ENCODE peak calls at places on chromosomes 12 and 14, in seven cellular contexts. T is neuronal stem cell; Y is H7; G is pancreas; V is prostate gland; E is effector memory CD4-positive, alpha-beta T cell; C is RWPE2. X is an unnamed sample.

GRCh38 chr12:63354919-63355318 is 203.9 kb upstream of the AVPR1A start:
- DNase-seq in G (no peak), V (no peak), E (no peak), Y (no peak), C (no peak), T (no peak), X (no peak)

GRCh38 chr12:25623816-25624215 is 70.7 kb upstream of the LMNTD1 start:
- DNase-seq in G (no peak), E (no peak), C (no peak), Y (no peak), T (no peak), V (no peak), X (no peak)

GRCh38 chr12:8033153-8034044 is 883 bp downstream of the FOXJ2 start:
- DNase-seq in G (no peak), T (peak), V (peak), C (no peak), E (peak), Y (peak), X (peak)

GRCh38 chr14:92400579-92401444 is 77.8 kb downstream of the SLC24A4 start:
- DNase-seq in V (no peak), E (no peak), Y (no peak), G (no peak), C (no peak), T (no peak), X (no peak)

GRCh38 chr12:91609283-91609682 is 426.7 kb upstream of the DCN start:
- DNase-seq in T (no peak), G (no peak), Y (no peak), C (no peak), V (no peak), E (no peak), X (no peak)

GRCh38 chr14:31070431-31070830 is 44.3 kb upstream of the STRN3 start:
- DNase-seq in V (no peak), T (no peak), E (no peak), C (no peak), G (no peak), Y (no peak), X (no peak)

GRCh38 chr12:24133385-24133784 is 183.9 kb upstream of the SOX5 start:
- DNase-seq in Y (peak), V (no peak), C (no peak), G (no peak), E (no peak), T (peak), X (no peak)

GRCh38 chr12:95836185-95836609 is 22.6 kb upstream of the SNRPF start:
- DNase-seq in E (no peak), T (no peak), G (no peak), C (no peak), Y (no peak), V (no peak), X (no peak)

GRCh38 chr14:92362781-92363235 is 39.8 kb downstream of the SLC24A4 start:
- DNase-seq in G (no peak), E (no peak), V (no peak), Y (no peak), T (no peak), C (no peak), X (no peak)

DNA sequence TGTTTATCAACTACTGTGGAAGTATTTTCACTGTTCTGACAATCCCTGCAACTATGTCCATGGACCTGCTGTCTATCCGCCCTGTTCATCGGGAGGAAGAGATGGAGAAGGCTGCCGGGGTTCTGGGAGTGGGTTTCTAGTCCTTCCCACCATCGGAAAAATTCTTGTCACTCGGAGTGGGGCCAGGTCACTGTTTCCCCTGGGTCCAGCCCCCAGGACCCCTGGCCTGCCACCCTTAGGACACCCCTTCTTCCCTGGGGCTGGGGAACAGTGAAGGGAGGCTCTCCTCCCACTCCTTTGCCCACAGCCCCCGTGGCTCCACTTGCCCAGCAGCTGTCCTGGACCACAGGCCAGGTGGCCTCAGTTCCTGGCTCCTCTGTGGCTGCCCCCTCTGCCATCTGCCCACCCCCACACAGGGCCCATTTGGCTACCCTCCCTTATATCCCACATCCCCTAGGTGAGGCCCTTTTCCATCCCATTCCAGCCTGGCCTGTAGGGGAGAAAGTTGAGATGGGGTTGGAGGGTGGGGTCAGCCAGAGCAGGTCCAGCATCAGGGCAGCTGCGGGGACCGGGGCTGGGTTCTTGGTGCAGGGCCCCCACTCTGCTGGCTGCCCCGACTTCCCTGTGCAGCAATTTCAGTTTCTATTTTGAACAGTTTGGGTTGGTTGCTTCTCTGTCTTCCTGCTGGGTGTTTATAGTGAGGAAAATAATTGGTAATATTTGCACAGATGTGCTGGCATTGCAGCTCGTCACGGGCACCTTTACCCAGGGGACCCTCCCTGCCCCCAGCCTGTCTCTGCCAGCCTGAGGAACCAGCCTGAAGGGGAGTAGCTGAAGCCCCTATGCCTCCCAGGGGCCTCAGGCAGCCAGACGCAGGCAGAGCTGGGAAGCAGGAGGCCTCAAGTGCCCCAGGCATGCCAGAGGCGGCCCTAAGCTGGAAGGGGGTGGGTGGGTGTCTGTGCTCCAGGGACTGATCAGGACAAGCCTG is 23.5 kb downstream of the SYNDIG1L start:
- DNase-seq in T (no peak), V (no peak), G (no peak), E (no peak), C (peak), Y (peak), X (no peak)
- H3K4me3 ChIP-seq in T (no peak), V (no peak), G (no peak), E (no peak), C (no peak), Y (no peak), X (no peak)

GRCh38 chr14:61812347-61813100 is 50.3 kb downstream of the SNAPC1 start:
- DNase-seq in V (no peak), Y (peak), C (no peak), G (peak), T (peak), E (no peak), X (no peak)
- H3K4me3 ChIP-seq in V (peak), Y (peak), C (peak), G (peak), T (peak), E (peak), X (no peak)

GRCh38 chr14:98951031-98951430 is 321.0 kb downstream of the BCL11B start:
- DNase-seq in G (no peak), Y (peak), V (no peak), C (peak), E (no peak), T (no peak), X (no peak)

GRCh38 chr14:98949506-98950135 is 322.4 kb downstream of the BCL11B start:
- DNase-seq in V (no peak), Y (peak), T (no peak), C (peak), G (no peak), E (no peak), X (no peak)

GRCh38 chr14:98950356-98950895 is 321.6 kb downstream of the BCL11B start:
- DNase-seq in C (peak), T (no peak), V (no peak), Y (no peak), G (no peak), E (no peak), X (no peak)

GRCh38 chr14:98952595-98953325 is 319.2 kb downstream of the BCL11B start:
- DNase-seq in G (no peak), Y (no peak), V (no peak), T (no peak), E (no peak), C (peak), X (no peak)

DNA sequence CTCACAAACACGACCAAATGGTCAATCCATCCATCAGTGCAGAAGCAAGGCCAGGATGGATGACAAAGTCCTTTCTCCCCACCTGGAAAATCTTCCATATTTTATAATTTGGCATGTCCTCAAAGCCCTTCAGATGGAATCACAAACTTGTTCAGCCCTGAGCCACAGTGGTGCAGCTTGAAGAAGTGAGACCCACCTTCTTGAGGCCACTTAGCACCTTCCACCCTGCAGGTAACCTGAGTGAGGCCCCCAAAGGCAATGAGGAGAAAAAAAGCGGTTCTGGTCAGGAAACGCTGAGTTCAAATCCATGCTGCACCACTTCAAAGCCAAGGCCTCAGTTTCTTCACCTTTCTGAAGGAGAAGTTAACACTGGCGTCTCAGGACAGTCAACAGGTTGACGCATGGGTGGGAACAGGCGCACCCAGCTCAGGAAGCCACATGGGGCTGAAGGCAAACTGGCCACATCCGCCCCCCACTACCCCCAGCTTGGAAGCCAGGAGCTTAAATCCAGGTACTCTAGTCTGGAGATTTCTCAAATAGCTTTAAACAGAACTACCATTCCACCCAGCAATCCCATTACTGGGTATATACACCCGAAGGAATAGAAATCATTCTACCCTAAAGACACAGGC is 320.4 kb downstream of the BCL11B start:
- DNase-seq in V (no peak), T (no peak), G (no peak), Y (no peak), C (peak), E (no peak), X (no peak)
- H3K4me3 ChIP-seq in V (no peak), T (no peak), G (no peak), Y (no peak), C (no peak), E (no peak), X (no peak)

DNA sequence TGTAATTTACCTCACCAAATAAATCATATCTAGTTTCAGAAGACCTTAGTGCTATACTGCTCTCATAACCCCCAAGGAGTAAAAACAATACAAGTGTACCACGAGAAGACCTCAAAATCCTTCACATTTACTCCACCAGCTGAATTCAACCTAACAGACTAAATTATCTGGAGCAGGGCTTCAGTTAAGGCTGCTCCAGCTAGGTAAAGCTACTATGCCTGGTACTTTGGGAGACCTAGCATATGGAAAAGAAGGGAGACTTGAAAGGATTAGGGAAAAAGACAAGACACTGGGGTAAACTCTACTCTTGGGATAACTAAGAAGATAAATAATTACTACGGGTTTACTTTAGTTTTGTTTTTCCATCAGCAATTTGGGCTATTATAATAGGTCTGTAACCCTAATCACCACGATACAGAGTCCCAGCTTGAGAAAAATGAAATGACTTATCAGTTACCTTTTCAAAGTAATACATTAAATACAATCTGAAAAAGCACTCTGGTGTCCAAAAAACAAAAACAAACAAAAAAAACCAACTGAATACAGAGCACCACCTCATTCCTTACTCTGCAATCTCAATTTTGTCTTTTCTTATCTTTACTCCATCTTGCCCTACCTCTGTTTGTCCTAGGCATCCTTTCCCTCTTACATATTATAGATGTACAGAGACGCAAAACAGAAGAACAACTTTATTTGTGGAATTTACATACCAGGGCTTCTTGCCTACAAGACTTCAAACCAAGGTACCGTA is 2.1 kb downstream of the EML5 start:
- DNase-seq in V (no peak), T (no peak), G (no peak), Y (no peak), C (no peak), E (no peak), X (no peak)
- H3K4me3 ChIP-seq in V (no peak), T (no peak), G (no peak), Y (no peak), C (no peak), E (no peak), X (no peak)

GRCh38 chr12:57864811-57865751 is 18.6 kb upstream of the CTDSP2 start:
- DNase-seq in G (peak), E (no peak), C (peak), V (peak), T (no peak), Y (peak), X (no peak)
- H3K4me3 ChIP-seq in G (peak), E (peak), C (peak), V (peak), T (no peak), Y (peak), X (peak)

DNA sequence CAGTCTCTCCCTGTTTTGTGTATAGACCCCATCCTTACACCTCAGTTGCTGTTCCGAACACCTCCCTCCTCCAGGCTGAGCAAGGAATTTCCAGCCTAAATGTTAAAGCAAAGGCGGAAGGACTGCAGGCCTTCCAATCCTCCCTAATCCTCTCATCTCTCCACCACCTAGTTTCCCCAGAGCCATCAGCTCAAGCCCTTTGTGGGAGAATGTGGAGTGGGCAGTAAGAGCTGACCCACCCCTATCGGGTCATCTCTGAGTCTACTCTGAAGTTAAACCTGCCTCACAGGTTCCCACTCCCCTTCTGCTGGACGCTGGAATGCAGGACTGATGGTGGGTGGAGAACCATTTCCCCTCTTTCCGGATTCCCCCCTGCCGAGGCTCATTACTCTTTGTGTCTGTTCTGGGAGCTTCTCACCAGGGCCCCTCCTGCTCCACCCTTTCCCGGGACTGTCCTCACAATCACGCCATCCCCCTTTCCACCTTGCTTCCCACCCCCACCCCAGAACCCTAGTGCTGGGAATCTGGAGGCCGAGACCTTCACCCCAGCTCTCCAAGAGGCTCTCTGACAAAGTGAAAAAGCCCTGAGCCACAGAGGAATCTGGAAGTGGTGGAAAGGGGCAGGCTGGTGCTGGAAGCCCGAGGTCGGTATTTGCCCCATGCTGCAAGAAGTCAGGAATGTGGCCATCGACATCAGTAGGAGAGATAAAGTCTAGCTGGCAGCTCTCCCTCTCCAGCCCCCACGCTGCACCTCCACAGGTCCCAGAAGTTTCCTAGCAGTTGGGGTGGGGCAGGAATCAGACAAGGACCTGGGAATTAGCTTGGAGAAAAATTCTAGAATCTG is 3.3 kb upstream of the KRT18 start:
- DNase-seq in V (no peak), Y (peak), C (no peak), T (no peak), E (no peak), G (no peak), X (no peak)
- H3K4me3 ChIP-seq in V (no peak), Y (no peak), C (no peak), T (no peak), E (no peak), G (no peak), X (no peak)

GRCh38 chr12:52278530-52278929 is 4.1 kb downstream of the KRT86 start:
- DNase-seq in G (no peak), V (no peak), Y (no peak), E (no peak), T (no peak), C (no peak), X (no peak)
- H3K4me3 ChIP-seq in G (no peak), V (no peak), Y (peak), E (no peak), T (no peak), C (no peak), X (no peak)

GRCh38 chr14:49860988-49861387 is 8.4 kb upstream of the NEMF start:
- DNase-seq in C (no peak), G (no peak), V (no peak), E (no peak), Y (no peak), T (no peak), X (no peak)
- H3K4me3 ChIP-seq in C (peak), G (peak), V (peak), E (no peak), Y (peak), T (peak), X (peak)

GRCh38 chr12:32891526-32891925 is 5.1 kb downstream of the PKP2 start:
- DNase-seq in T (no peak), V (no peak), G (no peak), C (no peak), Y (no peak), E (no peak), X (no peak)
- H3K4me3 ChIP-seq in T (no peak), V (no peak), G (no peak), C (peak), Y (no peak), E (no peak), X (no peak)

DNA sequence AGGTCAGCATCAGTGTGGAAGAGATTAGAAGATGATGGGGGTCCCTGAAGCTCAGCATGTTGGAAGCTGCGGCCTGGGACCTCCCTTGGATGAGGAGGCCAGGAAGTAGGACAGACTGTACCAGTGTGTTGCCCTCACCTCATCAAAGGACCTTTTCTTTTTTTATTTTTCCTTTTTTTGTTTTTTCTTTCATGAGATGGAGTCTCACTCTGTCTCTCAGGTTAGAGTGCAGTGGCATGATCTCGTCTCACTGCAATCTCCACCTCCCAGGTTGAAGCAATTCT is 16.4 kb upstream of the FAM222A start:
- DNase-seq in T (no peak), C (no peak), G (no peak), E (no peak), V (no peak), Y (no peak), X (no peak)
- H3K4me3 ChIP-seq in T (no peak), C (no peak), G (no peak), E (no peak), V (no peak), Y (no peak), X (no peak)

X was measured in CD4-positive, CD25-positive, alpha-beta regulatory T cell.